ENCODE peak calls at places on chromosomes 4 and X, in nine cellular contexts. T, O, F, W, D, L, A, X and C are unnamed samples. For H3K36me3, the result is how much of the 10 kb centered on the place peaks cover.

GRCh38 chr4:78057135-78057599 is at the start of gene FRAS1:
- DNase-seq in T (no peak), O (peak), F (no peak), W (peak), D (peak), L (no peak), A (peak), X (no peak), C (no peak)

GRCh38 chrX:133670394-133670793 is 255.1 kb upstream of the GPC4 start:
- DNase-seq in T (no peak), O (peak), F (peak), W (no peak), D (peak), L (no peak), A (peak), X (no peak), C (no peak)

GRCh38 chrX:47358387-47359065 is 11.9 kb upstream of the ZNF157 start:
- DNase-seq in T (peak), O (no peak), F (no peak), W (no peak), D (no peak), L (no peak), A (peak), X (no peak), C (no peak)

GRCh38 chr4:152577708-152578421 is 42.0 kb upstream of the FBXW7 start:
- DNase-seq in T (no peak), O (no peak), F (no peak), W (no peak), D (no peak), L (no peak), A (no peak), X (no peak), C (no peak)

GRCh38 chr4:151990201-151990600 is 229.4 kb upstream of the GATB start:
- DNase-seq in T (no peak), O (no peak), F (peak), W (no peak), D (no peak), L (no peak), A (peak), X (no peak), C (no peak)

GRCh38 chr4:62816566-62816965 is 1592.7 kb downstream of the TECRL start:
- DNase-seq in T (no peak), O (no peak), F (no peak), W (no peak), D (no peak), L (no peak), A (no peak), X (no peak), C (no peak)

GRCh38 chrX:28847423-28847822 is 260.2 kb downstream of the IL1RAPL1 start:
- DNase-seq in T (no peak), O (peak), F (peak), W (peak), D (no peak), L (no peak), A (peak), X (no peak), C (no peak)

GRCh38 chrX:7223271-7223670 is 75.3 kb upstream of the PUDP start:
- DNase-seq in T (no peak), O (no peak), F (no peak), W (no peak), D (no peak), L (no peak), A (no peak), X (no peak), C (no peak)

GRCh38 chrX:133999013-133999705 is 13.8 kb upstream of the GPC3 start:
- DNase-seq in T (no peak), O (peak), F (no peak), W (no peak), D (no peak), L (no peak), A (no peak), X (no peak), C (no peak)

GRCh38 chrX:149208285-149208684 is 296.8 kb downstream of the IDS start:
- DNase-seq in T (no peak), O (no peak), F (no peak), W (no peak), D (no peak), L (no peak), A (no peak), X (no peak), C (no peak)

GRCh38 chrX:150200820-150201287 is 162.3 kb upstream of the MAMLD1 start:
- DNase-seq in T (no peak), O (peak), F (peak), W (no peak), D (no peak), L (peak), A (peak), X (peak), C (peak)

GRCh38 chrX:24025741-24026402 is 1.1 kb downstream of the KLHL15 start:
- DNase-seq in T (no peak), O (peak), F (peak), W (no peak), D (no peak), L (peak), A (peak), X (peak), C (no peak)

GRCh38 chrX:127129510-127129909 is 310.0 kb downstream of the PRR32 start:
- DNase-seq in T (no peak), O (no peak), F (no peak), W (no peak), D (no peak), L (no peak), A (peak), X (no peak), C (no peak)

GRCh38 chrX:17544831-17545230 is 169.8 kb downstream of the NHS start:
- DNase-seq in T (no peak), O (no peak), F (no peak), W (no peak), D (no peak), L (no peak), A (no peak), X (no peak), C (no peak)

GRCh38 chr4:87219648-87220093 is 747 bp downstream of the KLHL8 start:
- DNase-seq in T (no peak), O (peak), F (no peak), W (peak), D (peak), L (no peak), A (peak), X (no peak), C (no peak)

GRCh38 chrX:48480583-48480982 is 4.6 kb downstream of the FTSJ1 start:
- DNase-seq in T (no peak), O (no peak), F (no peak), W (no peak), D (no peak), L (no peak), A (no peak), X (no peak), C (no peak)

GRCh38 chrX:48478806-48479205 is 2.8 kb downstream of the FTSJ1 start:
- DNase-seq in T (no peak), O (no peak), F (no peak), W (no peak), D (no peak), L (no peak), A (no peak), X (no peak), C (no peak)

GRCh38 chrX:48477960-48478755 is 2.2 kb downstream of the FTSJ1 start:
- DNase-seq in T (no peak), O (no peak), F (no peak), W (no peak), D (no peak), L (no peak), A (no peak), X (no peak), C (no peak)

GRCh38 chrX:48480142-48480541 is 4.1 kb downstream of the FTSJ1 start:
- DNase-seq in T (no peak), O (no peak), F (no peak), W (no peak), D (no peak), L (no peak), A (no peak), X (no peak), C (no peak)

GRCh38 chrX:48482526-48482925 is 6.5 kb downstream of the FTSJ1 start:
- DNase-seq in T (no peak), O (no peak), F (no peak), W (no peak), D (no peak), L (no peak), A (no peak), X (no peak), C (no peak)
- H3K36me3 ChIP-seq in T (under half), O (under half), F (under half), W (under half), D (under half), L (under half), A (under half), X (under half), C (under half)

GRCh38 chrX:73213734-73214133 is 917 bp downstream of the NAP1L2 start:
- DNase-seq in T (no peak), O (no peak), F (no peak), W (no peak), D (no peak), L (no peak), A (peak), X (no peak), C (no peak)
- H3K27ac ChIP-seq in T (peak), O (no peak), F (no peak), W (no peak), D (no peak), L (peak), A (no peak), X (peak), C (peak)

DNA sequence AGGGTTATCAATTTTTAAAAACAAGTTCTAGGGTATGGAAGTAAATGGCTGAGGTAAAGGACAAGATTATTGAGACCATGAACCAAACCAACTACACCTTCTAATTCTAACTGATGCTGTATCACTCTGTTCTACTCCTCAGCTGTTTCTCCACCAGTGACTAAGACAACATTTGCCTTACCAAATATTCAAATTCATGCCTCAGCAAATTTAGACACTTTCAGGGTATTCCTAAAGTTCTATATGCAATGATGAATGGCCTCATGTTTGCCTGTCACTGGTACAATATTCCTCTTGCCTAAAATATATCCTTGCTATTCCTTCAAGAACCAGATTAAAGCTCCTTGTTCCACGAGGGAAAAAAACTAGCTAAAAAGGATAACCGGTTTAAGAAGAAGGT is 5.0 kb downstream of the RPL9 start:
- DNase-seq in T (no peak), O (no peak), F (no peak), W (no peak), D (no peak), L (no peak), A (no peak), X (no peak), C (no peak)
- H3K36me3 ChIP-seq in T (half or more), O (half or more), F (half or more), W (half or more), D (under half), L (under half), A (half or more), X (half or more), C (half or more)

GRCh38 chrX:116010939-116011338 is 159.6 kb upstream of the AGTR2 start:
- DNase-seq in T (no peak), O (no peak), F (no peak), W (no peak), D (no peak), L (no peak), A (no peak), X (no peak), C (no peak)
- H3K27ac ChIP-seq in T (no peak), O (no peak), F (no peak), W (no peak), D (no peak), L (no peak), A (no peak), X (no peak), C (no peak)

GRCh38 chrX:48458711-48459110 is 11.3 kb downstream of the SLC38A5 start:
- DNase-seq in T (no peak), O (peak), F (no peak), W (no peak), D (no peak), L (no peak), A (no peak), X (no peak), C (no peak)

GRCh38 chrX:48460606-48461005 is 9.5 kb downstream of the SLC38A5 start:
- DNase-seq in T (no peak), O (no peak), F (no peak), W (no peak), D (no peak), L (no peak), A (no peak), X (no peak), C (no peak)

GRCh38 chrX:48459483-48459882 is 10.6 kb downstream of the SLC38A5 start:
- DNase-seq in T (no peak), O (no peak), F (no peak), W (no peak), D (no peak), L (no peak), A (no peak), X (peak), C (no peak)

GRCh38 chrX:48461830-48462229 is 8.2 kb downstream of the SLC38A5 start:
- DNase-seq in T (no peak), O (no peak), F (no peak), W (no peak), D (no peak), L (no peak), A (no peak), X (no peak), C (no peak)

DNA sequence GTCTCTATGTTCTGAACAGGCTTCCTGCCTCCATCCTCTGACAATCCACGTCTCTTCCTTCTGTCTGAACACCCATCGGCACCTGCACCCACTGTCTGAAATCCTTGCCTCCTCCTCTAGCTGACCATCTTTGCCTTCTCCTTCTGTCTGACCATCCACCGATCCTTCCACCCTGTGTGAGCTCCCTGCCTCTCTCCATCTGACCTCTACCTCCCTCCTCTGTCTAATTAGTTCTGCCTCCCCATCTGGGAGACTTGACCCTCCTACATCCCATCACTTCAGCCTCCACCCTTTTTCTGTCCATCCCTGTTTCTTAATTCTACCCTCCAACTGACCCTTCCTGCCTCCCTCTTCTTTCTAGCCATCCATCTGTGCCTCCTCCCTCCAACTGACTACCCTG is 10.0 kb downstream of the SLC38A5 start:
- DNase-seq in T (no peak), O (no peak), F (no peak), W (no peak), D (no peak), L (no peak), A (no peak), X (peak), C (no peak)
- H3K36me3 ChIP-seq in T (under half), O (under half), F (under half), W (under half), D (under half), L (under half), A (under half), X (under half), C (under half)